ENCODE peak calls at places on chromosomes 16 and 17, in ten cellular contexts. E is naive thymus-derived CD8-positive, alpha-beta T cell; V is tibial artery; Y is NCI-H1105; U is amniotic stem cell; A is MG63; O is fibroblast of lung; M is NCI-H1417; I is chondrocyte; C is effector CD4-positive, alpha-beta T cell. D is an unnamed sample.

GRCh38 chr17:77778636-77779524 is 179.6 kb upstream of the TNRC6C start:
- DNase-seq in E (no peak), V (peak; percentile 82), Y (no peak), U (no peak), A (peak; percentile 98), O (peak; percentile 12), M (no peak), I (no peak), C (no peak), D (peak; percentile 45)

GRCh38 chr16:24146523-24146922 is 109.6 kb upstream of the CACNG3 start:
- DNase-seq in E (no peak), V (no peak), Y (no peak), U (no peak), A (no peak), O (peak; percentile 33), M (no peak), I (no peak), C (no peak), D (no peak)

GRCh38 chr16:66365588-66365987 is 903 bp upstream of the CDH5 start:
- DNase-seq in E (no peak), V (peak; percentile 62), Y (no peak), U (no peak), A (no peak), O (peak; percentile 40), M (no peak), I (no peak), C (no peak), D (no peak)

GRCh38 chr17:77332981-77333685 is 192.4 kb downstream of the SEC14L1 start:
- DNase-seq in E (no peak), V (no peak), Y (no peak), U (peak; percentile 81), A (peak; percentile 68), O (peak; percentile 95), M (no peak), I (peak; percentile 21), C (no peak), D (peak; percentile 10)

GRCh38 chr17:66214893-66215528 is 14.2 kb downstream of the APOH start:
- DNase-seq in E (no peak), V (no peak), Y (peak; percentile 30), U (no peak), A (no peak), O (no peak), M (peak; percentile 41), I (no peak), C (no peak), D (peak; percentile 26)

GRCh38 chr16:1961651-1962067 is 2.3 kb downstream of the NDUFB10 start:
- DNase-seq in E (no peak), V (no peak), Y (no peak), U (no peak), A (peak; percentile 58), O (no peak), M (no peak), I (no peak), C (no peak), D (no peak)

GRCh38 chr17:18136357-18136756 is 27.8 kb downstream of the MYO15A start:
- DNase-seq in E (no peak), V (no peak), Y (no peak), U (no peak), A (no peak), O (no peak), M (no peak), I (no peak), C (no peak), D (no peak)

GRCh38 chr16:87918866-87919680 is 17.3 kb downstream of the CA5A start:
- DNase-seq in E (no peak), V (peak; percentile 59), Y (no peak), U (no peak), A (peak; percentile 41), O (no peak), M (no peak), I (no peak), C (no peak), D (no peak)

GRCh38 chr17:19344311-19345066 is 18.0 kb downstream of the B9D1 start:
- DNase-seq in E (peak; percentile 58), V (peak; percentile 20), Y (no peak), U (no peak), A (no peak), O (no peak), M (no peak), I (peak; percentile 87), C (no peak), D (no peak)

GRCh38 chr17:50117202-50118040 is 12.5 kb downstream of the SAMD14 start:
- DNase-seq in E (peak; percentile 77), V (no peak), Y (peak; percentile 31), U (no peak), A (no peak), O (peak; percentile 70), M (no peak), I (no peak), C (peak; percentile 44), D (no peak)

GRCh38 chr17:50707296-50708049 is at the start of gene ANKRD40:
- DNase-seq in E (peak; percentile 94), V (peak; percentile 94), Y (peak; percentile 91), U (peak; percentile 83), A (peak; percentile 92), O (peak; percentile 91), M (peak; percentile 89), I (peak; percentile 95), C (peak; percentile 85), D (peak; percentile 94)

GRCh38 chr17:78559749-78560368 is 17.3 kb downstream of the DNAH17 start:
- DNase-seq in E (no peak), V (no peak), Y (no peak), U (no peak), A (no peak), O (no peak), M (no peak), I (no peak), C (no peak), D (no peak)

GRCh38 chr17:6603746-6604325 is 36.7 kb downstream of the KIAA0753 start:
- DNase-seq in E (no peak), V (peak; percentile 22), Y (peak; percentile 11), U (no peak), A (no peak), O (no peak), M (no peak), I (no peak), C (no peak), D (peak; percentile 5)

GRCh38 chr17:33962857-33963655 is 292.0 kb upstream of the CCL2 start:
- DNase-seq in E (no peak), V (no peak), Y (no peak), U (no peak), A (no peak), O (no peak), M (no peak), I (no peak), C (no peak), D (peak; percentile 27)

GRCh38 chr17:68288804-68289203 is 2.1 kb downstream of the SLC16A6 start:
- DNase-seq in E (no peak), V (no peak), Y (no peak), U (no peak), A (no peak), O (no peak), M (no peak), I (no peak), C (no peak), D (no peak)

GRCh38 chr16:81831722-81832126 is 52.6 kb downstream of the PLCG2 start:
- DNase-seq in E (no peak), V (peak; percentile 41), Y (no peak), U (no peak), A (no peak), O (peak; percentile 41), M (no peak), I (no peak), C (no peak), D (no peak)